ENCODE peak calls at places on chromosomes 12 and 14, in four cellular contexts. W, T, X and N are unnamed samples.
A peak's percentile ranks its signal among the peaks of the same experiment; 100 is the strongest.

GRCh38 chr12:53677612-53678133 is 1.8 kb upstream of the ATP5MC2 start:
- DNase-seq in W (no peak), T (no peak), X (no peak), N (no peak)

GRCh38 chr14:100980823-100981222 is 77.3 kb upstream of the RTL1 start:
- DNase-seq in W (no peak), X (no peak), T (no peak), N (no peak)

GRCh38 chr12:102120886-102121285 is 903 bp downstream of the PARPBP start:
- DNase-seq in W (no peak), T (no peak), X (no peak), N (peak; percentile 8)

GRCh38 chr12:125089083-125089482 is 23.8 kb downstream of the AACS start:
- DNase-seq in W (no peak), T (no peak), X (no peak), N (no peak)

GRCh38 chr12:27280412-27280811 is 36.3 kb downstream of the STK38L start:
- DNase-seq in T (no peak), W (no peak), X (no peak), N (no peak)

GRCh38 chr12:109757671-109758265 is 44.1 kb downstream of the FAM222A start:
- DNase-seq in T (no peak), X (no peak), W (peak; percentile 10), N (no peak)

GRCh38 chr14:22220427-22220826 is 368.6 kb downstream of the DAD1 start:
- DNase-seq in X (no peak), W (no peak), T (no peak), N (no peak)

GRCh38 chr14:101719045-101719645 is 42.4 kb upstream of the PPP2R5C start:
- DNase-seq in T (no peak), W (no peak), X (peak; percentile 40), N (no peak)

GRCh38 chr12:109725321-109726105 is 11.9 kb downstream of the FAM222A start:
- DNase-seq in X (no peak), T (no peak), W (no peak), N (no peak)

GRCh38 chr14:105314287-105315185 is at the start of gene PACS2:
- DNase-seq in X (no peak), W (peak; percentile 57), T (peak; percentile 51), N (peak; percentile 79)

GRCh38 chr14:105494606-105494929 is 3.5 kb downstream of the TEDC1 start:
- DNase-seq in X (no peak), W (no peak), T (no peak), N (no peak)

GRCh38 chr12:46491548-46491947 is 119.0 kb upstream of the SLC38A2 start:
- DNase-seq in X (no peak), T (no peak), W (no peak), N (no peak)

GRCh38 chr12:84694111-84694510 is 218.5 kb downstream of the SLC6A15 start:
- DNase-seq in W (no peak), T (no peak), X (no peak), N (no peak)

GRCh38 chr12:39419471-39419870 is 23.4 kb downstream of the KIF21A start:
- DNase-seq in X (no peak), W (no peak), T (no peak), N (no peak)

GRCh38 chr12:120231316-120232011 is 30.6 kb upstream of the RPLP0 start:
- DNase-seq in W (no peak), X (peak; percentile 69), T (peak; percentile 80), N (peak; percentile 59)

GRCh38 chr12:56989866-56990610 is 16.3 kb downstream of the ZBTB39 start:
- DNase-seq in W (no peak), X (no peak), T (no peak), N (no peak)

GRCh38 chr12:79016181-79016580 is 151.6 kb downstream of the SYT1 start:
- DNase-seq in T (no peak), X (no peak), W (no peak), N (no peak)

GRCh38 chr12:129379076-129379804 is 524.6 kb downstream of the TMEM132D start:
- DNase-seq in X (no peak), T (no peak), W (no peak), N (no peak)

GRCh38 chr14:56027421-56027820 is 90.8 kb upstream of the PELI2 start:
- DNase-seq in W (no peak), T (no peak), X (no peak), N (no peak)

GRCh38 chr12:32183646-32184045 is 77.0 kb downstream of the BICD1 start:
- DNase-seq in W (no peak), X (no peak), T (no peak), N (peak; percentile 31)

GRCh38 chr12:24360057-24360456 is 410.6 kb upstream of the SOX5 start:
- DNase-seq in W (no peak), T (no peak), X (no peak), N (no peak)

GRCh38 chr12:65324056-65324455 is 45.6 kb downstream of the MSRB3 start:
- DNase-seq in W (no peak), X (no peak), T (no peak), N (no peak)

GRCh38 chr12:101795786-101796185 is 35.0 kb downstream of the GNPTAB start:
- DNase-seq in W (no peak), X (no peak), T (no peak), N (no peak)

GRCh38 chr14:105257464-105257863 is 9.1 kb downstream of the BTBD6 start:
- DNase-seq in T (no peak), W (no peak), X (no peak), N (no peak)

GRCh38 chr14:81710232-81710845 is 176.7 kb upstream of the SEL1L start:
- DNase-seq in W (no peak), T (no peak), X (no peak), N (peak; percentile 33)

GRCh38 chr12:120199595-120200306 is 1.2 kb downstream of the RPLP0 start:
- DNase-seq in W (peak; percentile 74), X (no peak), T (no peak), N (no peak)

GRCh38 chr12:93571854-93572711 is at the start of gene SOCS2:
- DNase-seq in T (no peak), X (peak; percentile 54), W (peak; percentile 22), N (peak; percentile 68)

GRCh38 chr12:97921957-97922722 is 459.5 kb downstream of the RMST start:
- DNase-seq in T (peak; percentile 88), W (peak; percentile 39), X (no peak), N (no peak)

GRCh38 chr14:99574099-99574880 is 29.7 kb downstream of the CCDC85C start:
- DNase-seq in T (peak; percentile 59), W (no peak), X (peak; percentile 78), N (no peak)

GRCh38 chr14:99754141-99755067 is 38.8 kb upstream of the EML1 start:
- DNase-seq in T (no peak), W (peak; percentile 36), X (no peak), N (no peak)

GRCh38 chr12:123936956-123937706 is 35.5 kb downstream of the CCDC92 start:
- DNase-seq in T (no peak), X (no peak), W (no peak), N (no peak)

GRCh38 chr12:89333564-89334252 is 18.6 kb downstream of the DUSP6 start:
- DNase-seq in W (peak; percentile 36), T (no peak), X (no peak), N (no peak)

GRCh38 chr14:51614707-51615106 is 37.0 kb upstream of the FRMD6 start:
- DNase-seq in T (no peak), W (no peak), X (no peak), N (no peak)